ENCODE peak calls at places on chromosomes 3 and 15, in four cellular contexts. I is endothelial cell of umbilical vein, E is stomach, A is left ventricle myocardium inferior. R is an unnamed sample. For H3K36me3, the result is how much of the 10 kb centered on the place peaks cover.

GRCh38 chr15:83659011-83659811 is 5.3 kb downstream of the ADAMTSL3 start:
- DNase-seq in I (no peak), E (no peak), A (peak), R (peak)

GRCh38 chr3:167653750-167654149 is at the start of gene WDR49:
- DNase-seq in I (peak), E (no peak), A (no peak), R (no peak)

GRCh38 chr3:98657429-98657828 is 64.0 kb upstream of the CPOX start:
- DNase-seq in I (no peak), E (peak), A (peak), R (peak)

GRCh38 chr15:70033529-70034140 is 64.1 kb downstream of the TLE3 start:
- DNase-seq in I (no peak), E (no peak), A (no peak), R (peak)

GRCh38 chr3:185342458-185343169 is 20.3 kb upstream of the MAP3K13 start:
- DNase-seq in I (no peak), E (no peak), A (no peak), R (no peak)

GRCh38 chr3:186644683-186645082 is 4.5 kb downstream of the FETUB start:
- DNase-seq in I (no peak), E (no peak), A (no peak), R (no peak)

GRCh38 chr3:122918576-122919290 is 108.8 kb downstream of the SEMA5B start:
- DNase-seq in I (peak), E (no peak), A (no peak), R (no peak)

GRCh38 chr15:58839485-58839884 is 68.4 kb downstream of the MINDY2 start:
- DNase-seq in I (no peak), E (no peak), A (no peak), R (no peak)

GRCh38 chr3:158330820-158331219 is 220.9 kb downstream of the RSRC1 start:
- DNase-seq in I (no peak), E (no peak), A (no peak), R (no peak)

GRCh38 chr3:162385387-162385786 is 888.8 kb downstream of the OTOL1 start:
- DNase-seq in I (no peak), E (no peak), A (no peak), R (no peak)

GRCh38 chr3:59180006-59180405 is 130.2 kb upstream of the CFAP20DC start:
- DNase-seq in I (no peak), E (no peak), A (no peak), R (no peak)

GRCh38 chr3:3133490-3133889 is 6.8 kb downstream of the TRNT1 start:
- DNase-seq in I (no peak), E (no peak), A (no peak), R (no peak)

GRCh38 chr3:64016941-64017620 is 6.2 kb downstream of the PSMD6 start:
- DNase-seq in I (no peak), E (no peak), A (no peak), R (no peak)

GRCh38 chr3:174775603-174776002 is 83.5 kb upstream of the NAALADL2 start:
- DNase-seq in I (peak), E (no peak), A (no peak), R (no peak)

GRCh38 chr15:92495468-92495867 is 101.8 kb downstream of the ST8SIA2 start:
- DNase-seq in I (no peak), E (no peak), A (no peak), R (no peak)

GRCh38 chr3:49032646-49033304 is 3.6 kb upstream of the IMPDH2 start:
- DNase-seq in I (no peak), E (no peak), A (no peak), R (no peak)

GRCh38 chr3:189148090-189148507 is 23.7 kb upstream of the TPRG1 start:
- DNase-seq in I (peak), E (peak), A (peak), R (peak)

GRCh38 chr15:37995461-37996347 is 61.3 kb downstream of the TMCO5A start:
- DNase-seq in I (peak), E (no peak), A (no peak), R (peak)

GRCh38 chr3:103712320-103713008 is 1277.6 kb downstream of the ZPLD1 start:
- DNase-seq in I (peak), E (no peak), A (no peak), R (no peak)

GRCh38 chr3:30626443-30627181 is 20.2 kb downstream of the TGFBR2 start:
- DNase-seq in I (no peak), E (no peak), A (no peak), R (peak)

GRCh38 chr3:168094877-168095610 is 680 bp downstream of the GOLIM4 start:
- DNase-seq in I (peak), E (peak), A (peak), R (no peak)

GRCh38 chr3:57696861-57697321 is 4.0 kb upstream of the DENND6A start:
- DNase-seq in I (no peak), E (no peak), A (no peak), R (no peak)

GRCh38 chr3:132898131-132898530 is 140.1 kb upstream of the TMEM108 start:
- DNase-seq in I (no peak), E (no peak), A (no peak), R (no peak)

GRCh38 chr3:52090620-52091468 is 34.5 kb upstream of the DUSP7 start:
- DNase-seq in I (no peak), E (no peak), A (peak), R (no peak)

GRCh38 chr15:44738340-44738984 is 2.1 kb downstream of the TRIM69 start:
- DNase-seq in I (peak), E (no peak), A (no peak), R (no peak)

GRCh38 chr3:122692674-122693073 is 12.0 kb downstream of the PARP14 start:
- DNase-seq in I (no peak), E (no peak), A (no peak), R (no peak)

GRCh38 chr3:134315286-134316106 is 58.8 kb downstream of the AMOTL2 start:
- DNase-seq in I (peak), E (no peak), A (peak), R (no peak)

GRCh38 chr3:195197764-195198423 is 73.1 kb downstream of the XXYLT1 start:
- DNase-seq in I (peak), E (peak), A (no peak), R (no peak)

GRCh38 chr3:111998661-111999641 is at the start of gene TAGLN3:
- DNase-seq in I (peak), E (peak), A (no peak), R (peak)

DNA sequence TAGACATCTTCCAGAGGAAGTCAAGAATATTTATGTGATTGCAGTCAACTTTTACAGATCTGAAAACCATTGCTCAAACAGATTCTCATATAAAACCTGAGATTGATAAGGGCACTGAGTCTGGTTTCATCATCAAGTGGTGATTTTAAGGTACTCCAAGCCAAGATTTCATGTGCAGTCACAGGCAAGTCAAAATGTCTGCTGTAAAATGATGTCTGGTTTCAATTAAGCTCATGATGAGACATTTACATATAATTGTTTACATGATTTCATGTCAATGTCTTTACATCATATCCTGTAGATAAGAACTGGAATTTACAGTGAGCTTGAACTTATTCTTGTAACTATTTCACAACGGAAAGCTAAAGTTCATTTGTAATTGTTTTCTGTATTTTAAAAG is 1215.5 kb downstream of the ROBO2 start:
- DNase-seq in I (peak), E (no peak), A (no peak), R (peak)
- TF ChIP-seq CTCF in I (no peak), E (no peak), A (no peak), R (peak)

GRCh38 chr3:115469649-115470048 is 153.7 kb upstream of the GAP43 start:
- DNase-seq in I (peak), E (no peak), A (no peak), R (no peak)
- H3K4me3 ChIP-seq in I (no peak), E (no peak), A (no peak), R (no peak)

GRCh38 chr3:12400795-12401194 is 83.5 kb upstream of the TSEN2 start:
- DNase-seq in I (peak), E (no peak), A (no peak), R (no peak)
- H3K36me3 ChIP-seq in I (under half), E (under half), A (under half), R (under half)

GRCh38 chr15:91254766-91255165 is 154.7 kb downstream of the SV2B start:
- DNase-seq in I (no peak), E (no peak), A (no peak), R (peak)
- TF ChIP-seq CTCF in I (no peak), E (no peak), A (no peak), R (no peak)

DNA sequence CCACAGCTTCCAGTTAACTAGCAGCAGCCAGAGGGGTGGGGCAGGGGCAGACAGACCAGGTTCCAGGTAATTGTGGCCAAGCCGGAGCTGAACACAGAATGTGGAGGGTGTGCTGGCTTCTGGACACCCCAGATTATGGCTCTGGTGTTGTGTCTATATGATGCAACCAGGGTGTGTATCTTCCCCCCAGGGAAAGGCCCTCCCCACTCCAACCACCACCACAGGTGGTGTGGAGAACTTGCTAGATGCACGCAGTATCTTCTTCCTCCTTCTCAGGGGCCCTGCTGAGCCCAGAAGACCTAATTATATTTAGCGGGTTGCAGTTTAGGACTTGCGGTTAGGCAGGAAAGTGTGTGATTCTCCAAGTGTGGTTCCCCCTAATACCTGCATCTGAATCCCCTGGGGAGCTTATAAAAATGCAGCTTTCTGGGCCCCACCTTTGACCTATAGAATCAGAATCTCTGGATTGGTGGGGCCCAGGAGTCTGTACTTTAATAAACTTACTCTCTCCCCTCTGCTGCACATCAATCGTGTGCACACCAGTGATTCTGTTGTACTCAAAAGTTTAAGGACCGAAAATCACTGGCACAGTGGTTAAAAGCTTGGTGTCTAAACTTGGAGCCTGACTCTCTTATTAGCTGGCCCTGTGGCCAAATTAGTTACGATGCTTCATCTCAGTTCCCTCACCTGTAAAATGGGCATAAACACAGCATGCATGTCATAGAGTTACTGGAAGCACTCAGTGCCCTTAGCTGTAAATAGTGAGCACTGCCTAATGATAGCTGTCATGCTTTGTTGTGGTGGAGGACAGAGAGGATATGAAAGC is 379.1 kb upstream of the PROK2 start:
- DNase-seq in I (no peak), E (no peak), A (no peak), R (no peak)
- H3K4me3 ChIP-seq in I (no peak), E (no peak), A (no peak), R (no peak)

GRCh38 chr3:37052860-37053259 is 59.5 kb downstream of the MLH1 start:
- DNase-seq in I (no peak), E (peak), A (no peak), R (no peak)

GRCh38 chr3:37053337-37053736 is 60.0 kb downstream of the MLH1 start:
- DNase-seq in I (no peak), E (no peak), A (no peak), R (no peak)

GRCh38 chr3:37054370-37054769 is 61.1 kb downstream of the MLH1 start:
- DNase-seq in I (peak), E (no peak), A (no peak), R (no peak)

GRCh38 chr3:37056826-37057225 is 63.5 kb downstream of the MLH1 start:
- DNase-seq in I (no peak), E (no peak), A (no peak), R (no peak)

GRCh38 chr3:37053753-37054152 is 60.4 kb downstream of the MLH1 start:
- DNase-seq in I (no peak), E (no peak), A (no peak), R (no peak)
- H3K36me3 ChIP-seq in I (under half), E (half or more), A (half or more), R (under half)

DNA sequence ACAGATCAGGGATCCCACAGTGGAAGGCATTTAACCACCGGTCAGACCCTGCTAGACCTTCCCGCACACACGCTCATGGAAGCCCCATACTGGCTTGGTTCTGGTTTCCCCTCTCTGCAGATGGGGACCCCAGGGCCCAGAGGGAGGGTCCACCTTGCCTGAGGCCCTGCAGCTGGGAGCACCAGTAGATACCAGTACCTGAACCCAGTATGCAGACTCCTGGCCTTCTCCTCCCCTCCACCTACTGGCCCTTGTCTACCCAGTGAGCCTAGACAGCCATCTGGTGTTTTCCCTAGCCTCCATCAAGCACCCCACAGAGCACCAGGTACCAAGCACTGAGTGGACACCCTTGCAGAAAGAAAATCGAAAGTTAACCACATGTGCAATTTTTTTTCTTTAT is 65.1 kb downstream of the MEGF11 start:
- DNase-seq in I (no peak), E (no peak), A (no peak), R (no peak)
- TF ChIP-seq CTCF in I (no peak), E (no peak), A (peak), R (peak)

DNA sequence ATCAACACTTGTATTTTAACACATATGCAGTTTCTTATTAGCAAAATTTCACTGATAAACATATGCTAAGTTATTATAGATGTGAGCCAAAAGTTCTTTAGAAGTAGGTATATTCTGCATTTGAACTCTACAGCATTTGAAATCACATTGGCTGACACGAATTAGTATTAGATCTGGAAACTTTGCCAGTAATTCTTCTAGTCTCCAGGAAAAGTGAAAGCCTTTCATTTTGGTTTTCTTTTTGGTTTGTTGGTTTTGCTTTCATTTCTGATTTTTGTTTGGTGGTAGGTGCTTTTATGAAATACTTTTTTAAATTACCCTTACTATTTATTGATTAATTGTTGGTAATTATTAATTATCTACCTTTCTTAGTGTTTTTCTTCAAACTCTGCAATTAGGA is 72.9 kb downstream of the RBMS3 start:
- DNase-seq in I (no peak), E (no peak), A (no peak), R (no peak)
- H3K4me3 ChIP-seq in I (no peak), E (no peak), A (peak), R (no peak)

DNA sequence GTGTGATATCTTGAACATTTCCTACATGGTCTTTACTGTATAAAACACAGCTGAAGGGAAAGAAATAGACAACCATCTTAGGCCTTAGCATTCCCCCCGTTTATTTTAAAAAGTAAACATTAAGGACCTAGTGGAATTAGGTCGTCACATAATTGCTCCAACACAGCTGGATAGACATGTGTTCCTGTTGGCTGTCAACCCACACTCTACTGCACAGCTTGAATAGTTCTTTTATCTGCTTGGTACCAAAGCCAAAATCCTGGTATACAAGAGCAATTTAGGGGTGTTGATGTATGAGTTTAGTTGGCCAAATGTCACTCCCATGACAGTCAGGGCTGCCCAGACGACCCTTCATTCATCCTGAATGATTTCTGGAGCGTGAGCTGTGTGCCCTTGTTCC is 179.6 kb downstream of the ITPR1 start:
- DNase-seq in I (no peak), E (no peak), A (no peak), R (no peak)
- H3K36me3 ChIP-seq in I (under half), E (half or more), A (half or more), R (under half)

GRCh38 chr15:80937718-80938117 is 51.9 kb downstream of the MESD start:
- DNase-seq in I (no peak), E (no peak), A (no peak), R (no peak)

GRCh38 chr15:80940331-80940730 is 49.3 kb downstream of the MESD start:
- DNase-seq in I (no peak), E (no peak), A (no peak), R (no peak)

GRCh38 chr15:80932989-80933388 is 56.6 kb downstream of the MESD start:
- DNase-seq in I (peak), E (no peak), A (peak), R (no peak)

GRCh38 chr15:80934761-80935221 is 54.8 kb downstream of the MESD start:
- DNase-seq in I (peak), E (no peak), A (no peak), R (no peak)

DNA sequence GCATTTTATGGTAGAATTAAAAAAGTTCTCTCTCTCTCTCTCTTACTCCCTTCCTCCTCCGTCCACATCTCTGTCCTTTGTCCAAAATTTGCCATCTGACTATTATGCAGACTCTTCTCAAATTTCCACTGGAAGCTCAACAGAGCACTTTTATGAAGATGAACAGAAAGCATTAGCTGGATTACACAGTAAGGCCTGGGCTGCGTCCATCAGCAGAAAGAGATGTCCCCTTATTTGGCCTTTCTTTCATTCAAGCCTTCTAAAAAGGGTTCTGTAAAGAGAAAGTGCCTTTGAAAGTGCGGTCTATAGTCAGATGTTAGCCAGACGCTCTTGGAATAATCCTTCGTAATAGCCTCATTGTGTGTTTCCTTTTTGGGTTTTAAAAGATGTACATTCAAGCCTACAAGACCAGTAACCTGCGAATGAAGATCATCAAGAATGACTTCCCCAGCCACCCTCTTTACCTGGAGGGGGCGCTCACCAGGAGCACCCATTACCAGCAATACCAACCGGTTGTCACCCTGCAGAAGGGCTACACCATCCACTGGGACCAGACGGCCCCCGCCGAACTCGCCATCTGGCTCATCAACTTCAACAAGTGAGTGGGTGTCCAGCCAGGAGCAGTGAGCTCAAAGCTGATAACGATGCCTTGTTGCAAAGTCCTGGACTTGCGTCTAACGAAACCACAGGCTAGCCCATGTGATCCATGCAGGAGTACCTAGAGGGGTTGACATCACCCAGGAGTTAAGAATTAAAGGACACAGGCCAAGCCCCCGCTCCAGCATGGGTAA is 53.1 kb downstream of the MESD start:
- DNase-seq in I (no peak), E (no peak), A (no peak), R (no peak)
- TF ChIP-seq CTCF in I (no peak), E (no peak), A (no peak), R (no peak)

R was measured in BE2C.